ENCODE peak calls at places on chromosomes 4 and X, in six cellular contexts. One of them, this sample, is unnamed.

GRCh38 chrX:31323658-31324057 is 251.8 kb upstream of the FTHL17 start:
- DNase-seq in T-helper 2 cell: no peak
- DNase-seq in kidney: no peak
- DNase-seq in caudate nucleus: no peak
- DNase-seq in mucosa of descending colon: no peak
- DNase-seq in NCI-H1048: no peak
- DNase-seq in this sample: no peak

GRCh38 chrX:14013074-14013473 is 16.6 kb downstream of the GEMIN8 start:
- DNase-seq in T-helper 2 cell: no peak
- DNase-seq in NCI-H1048: no peak
- DNase-seq in kidney: no peak
- DNase-seq in mucosa of descending colon: no peak
- DNase-seq in caudate nucleus: no peak
- DNase-seq in this sample: no peak

GRCh38 chr4:176778491-176778890 is 14.2 kb downstream of the VEGFC start:
- DNase-seq in NCI-H1048: no peak
- DNase-seq in kidney: no peak
- DNase-seq in caudate nucleus: no peak
- DNase-seq in mucosa of descending colon: no peak
- DNase-seq in T-helper 2 cell: no peak
- DNase-seq in this sample: no peak

GRCh38 chr4:139419388-139419914 is 34.5 kb upstream of the RAB33B start:
- DNase-seq in NCI-H1048: no peak
- DNase-seq in kidney: no peak
- DNase-seq in caudate nucleus: no peak
- DNase-seq in T-helper 2 cell: no peak
- DNase-seq in mucosa of descending colon: no peak
- DNase-seq in this sample: no peak

GRCh38 chrX:73561791-73562190 is 1.2 kb upstream of the CHIC1 start:
- DNase-seq in T-helper 2 cell: no peak
- DNase-seq in kidney: no peak
- DNase-seq in NCI-H1048: no peak
- DNase-seq in caudate nucleus: no peak
- DNase-seq in mucosa of descending colon: no peak
- DNase-seq in this sample: no peak

GRCh38 chr4:174873931-174874330 is 44.2 kb upstream of the ADAM29 start:
- DNase-seq in T-helper 2 cell: no peak
- DNase-seq in mucosa of descending colon: no peak
- DNase-seq in NCI-H1048: no peak
- DNase-seq in caudate nucleus: no peak
- DNase-seq in kidney: no peak
- DNase-seq in this sample: no peak

GRCh38 chrX:32183066-32183465 is 1028.3 kb downstream of the DMD start:
- DNase-seq in NCI-H1048: no peak
- DNase-seq in T-helper 2 cell: no peak
- DNase-seq in kidney: no peak
- DNase-seq in caudate nucleus: no peak
- DNase-seq in mucosa of descending colon: no peak
- DNase-seq in this sample: no peak

GRCh38 chrX:46015653-46016052 is 529.6 kb downstream of the ZNF674 start:
- DNase-seq in caudate nucleus: no peak
- DNase-seq in mucosa of descending colon: no peak
- DNase-seq in NCI-H1048: no peak
- DNase-seq in kidney: no peak
- DNase-seq in T-helper 2 cell: no peak
- DNase-seq in this sample: no peak

GRCh38 chr4:23614284-23614892 is 275.5 kb downstream of the PPARGC1A start:
- DNase-seq in T-helper 2 cell: no peak
- DNase-seq in NCI-H1048: peak; percentile 14
- DNase-seq in caudate nucleus: no peak
- DNase-seq in kidney: no peak
- DNase-seq in mucosa of descending colon: no peak
- DNase-seq in this sample: no peak

GRCh38 chrX:119687661-119688413 is 5.1 kb downstream of the SEPTIN6 start:
- DNase-seq in NCI-H1048: no peak
- DNase-seq in caudate nucleus: no peak
- DNase-seq in mucosa of descending colon: no peak
- DNase-seq in kidney: peak; percentile 43
- DNase-seq in T-helper 2 cell: no peak
- DNase-seq in this sample: no peak

This sample was measured in T-cell.